ENCODE peak calls at places on chromosome 12, in eight cellular contexts. Z is heart left ventricle, C is neural crest cell, Q is mesothelial cell of epicardium, M is dorsolateral prefrontal cortex, S is AG10803, N is posterior cingulate gyrus, J is NCI-H1417. A is an unnamed sample.

GRCh38 chr12:130394906-130395305 is 57.2 kb downstream of the PIWIL1 start:
- DNase-seq in Z (no peak), C (no peak), Q (no peak), M (no peak), S (no peak), N (no peak), J (no peak), A (no peak)

GRCh38 chr12:120183211-120183631 is 11.3 kb downstream of the GCN1 start:
- DNase-seq in Z (no peak), C (no peak), Q (no peak), M (no peak), S (peak), N (no peak), J (no peak), A (no peak)

GRCh38 chr12:1933342-1933992 is 15.0 kb upstream of the CACNA2D4 start:
- DNase-seq in Z (no peak), C (no peak), Q (no peak), M (no peak), S (no peak), N (no peak), J (no peak), A (no peak)

GRCh38 chr12:91113621-91114020 is 2.3 kb upstream of the LUM start:
- DNase-seq in Z (no peak), C (no peak), Q (no peak), M (no peak), S (no peak), N (no peak), J (no peak), A (no peak)

GRCh38 chr12:107844312-107844921 is 69.9 kb downstream of the ASCL4 start:
- DNase-seq in Z (no peak), C (peak), Q (no peak), M (no peak), S (no peak), N (peak), J (no peak), A (no peak)

GRCh38 chr12:46373303-46374182 is 970 bp upstream of the SLC38A2 start:
- DNase-seq in Z (peak), C (peak), Q (peak), M (peak), S (no peak), N (peak), J (peak), A (no peak)

GRCh38 chr12:120010661-120011230 is 21.7 kb downstream of the BICDL1 start:
- DNase-seq in Z (no peak), C (no peak), Q (no peak), M (no peak), S (no peak), N (no peak), J (no peak), A (no peak)

GRCh38 chr12:2341051-2341751 is 288.4 kb downstream of the CACNA1C start:
- DNase-seq in Z (no peak), C (no peak), Q (no peak), M (no peak), S (no peak), N (no peak), J (no peak), A (no peak)

GRCh38 chr12:27491226-27491625 is 32.8 kb upstream of the PPFIBP1 start:
- DNase-seq in Z (no peak), C (no peak), Q (no peak), M (no peak), S (no peak), N (no peak), J (no peak), A (no peak)

GRCh38 chr12:127280393-127281275 is 986.3 kb upstream of the TMEM132C start:
- DNase-seq in Z (peak), C (peak), Q (peak), M (peak), S (no peak), N (peak), J (no peak), A (no peak)

GRCh38 chr12:113781415-113782198 is 184.5 kb downstream of the RBM19 start:
- DNase-seq in Z (no peak), C (no peak), Q (no peak), M (no peak), S (peak), N (no peak), J (no peak), A (no peak)

GRCh38 chr12:13173012-13173441 is 23.5 kb upstream of the EMP1 start:
- DNase-seq in Z (no peak), C (no peak), Q (no peak), M (no peak), S (peak), N (no peak), J (no peak), A (no peak)

GRCh38 chr12:125181107-125181506 is 115.9 kb downstream of the AACS start:
- DNase-seq in Z (no peak), C (no peak), Q (no peak), M (no peak), S (no peak), N (no peak), J (no peak), A (no peak)

GRCh38 chr12:55816876-55817351 is 610 bp downstream of the SARNP start:
- DNase-seq in Z (no peak), C (no peak), Q (no peak), M (no peak), S (no peak), N (no peak), J (no peak), A (no peak)

GRCh38 chr12:123916729-123917128 is 55.9 kb downstream of the CCDC92 start:
- DNase-seq in Z (no peak), C (no peak), Q (no peak), M (no peak), S (no peak), N (no peak), J (no peak), A (no peak)

GRCh38 chr12:70557583-70558263 is 79.5 kb downstream of the PTPRB start:
- DNase-seq in Z (no peak), C (no peak), Q (no peak), M (peak), S (no peak), N (peak), J (no peak), A (no peak)

GRCh38 chr12:65840793-65841670 is 16.7 kb downstream of the HMGA2 start:
- DNase-seq in Z (no peak), C (no peak), Q (no peak), M (no peak), S (no peak), N (no peak), J (no peak), A (no peak)

GRCh38 chr12:98126637-98127335 is 388.6 kb upstream of the TMPO start:
- DNase-seq in Z (peak), C (no peak), Q (no peak), M (no peak), S (no peak), N (no peak), J (no peak), A (no peak)

GRCh38 chr12:28191690-28192089 is 1.4 kb downstream of the CCDC91 start:
- DNase-seq in Z (no peak), C (no peak), Q (no peak), M (no peak), S (peak), N (no peak), J (no peak), A (no peak)

GRCh38 chr12:64835926-64836325 is 11.5 kb downstream of the TBC1D30 start:
- DNase-seq in Z (no peak), C (no peak), Q (no peak), M (no peak), S (no peak), N (no peak), J (no peak), A (no peak)

GRCh38 chr12:46214668-46215429 is 54.0 kb downstream of the SLC38A1 start:
- DNase-seq in Z (no peak), C (no peak), Q (no peak), M (no peak), S (peak), N (no peak), J (no peak), A (no peak)

GRCh38 chr12:71719647-71720370 is 33.9 kb downstream of the TMEM19 start:
- DNase-seq in Z (no peak), C (no peak), Q (no peak), M (no peak), S (no peak), N (no peak), J (no peak), A (no peak)

GRCh38 chr12:130596241-130596640 is 119.9 kb downstream of the RIMBP2 start:
- DNase-seq in Z (no peak), C (no peak), Q (no peak), M (no peak), S (no peak), N (no peak), J (no peak), A (no peak)

GRCh38 chr12:122054842-122055544 is 23.6 kb upstream of the MLXIP start:
- DNase-seq in Z (no peak), C (no peak), Q (no peak), M (no peak), S (no peak), N (no peak), J (no peak), A (no peak)

GRCh38 chr12:55019784-55020183 is at the start of gene NEUROD4:
- DNase-seq in Z (peak), C (peak), Q (peak), M (no peak), S (peak), N (peak), J (peak), A (peak)

GRCh38 chr12:2325501-2325900 is 272.7 kb downstream of the CACNA1C start:
- DNase-seq in Z (no peak), C (no peak), Q (no peak), M (no peak), S (no peak), N (no peak), J (no peak), A (no peak)

GRCh38 chr12:71694099-71694820 is 8.4 kb downstream of the TMEM19 start:
- DNase-seq in Z (no peak), C (no peak), Q (no peak), M (no peak), S (no peak), N (no peak), J (no peak), A (no peak)

GRCh38 chr12:123427036-123427769 is 9.3 kb downstream of the RILPL2 start:
- DNase-seq in Z (no peak), C (no peak), Q (no peak), M (no peak), S (no peak), N (no peak), J (no peak), A (no peak)

GRCh38 chr12:80186727-80187217 is 87.4 kb downstream of the OTOGL start:
- DNase-seq in Z (peak), C (peak), Q (peak), M (peak), S (peak), N (no peak), J (peak), A (peak)

GRCh38 chr12:89384050-89384749 is 31.9 kb upstream of the DUSP6 start:
- DNase-seq in Z (peak), C (no peak), Q (peak), M (peak), S (peak), N (peak), J (no peak), A (peak)

GRCh38 chr12:74963304-74963703 is 246.3 kb downstream of the KCNC2 start:
- DNase-seq in Z (no peak), C (no peak), Q (no peak), M (no peak), S (no peak), N (no peak), J (no peak), A (no peak)

GRCh38 chr12:11705010-11705409 is 55.5 kb downstream of the ETV6 start:
- DNase-seq in Z (no peak), C (no peak), Q (no peak), M (no peak), S (peak), N (no peak), J (no peak), A (no peak)